ENCODE peak calls at places on chromosomes 13 and 19, in four cellular contexts. One of them, this sample, is unnamed.

GRCh38 chr19:39908803-39909202 is 25.6 kb downstream of the FCGBP start:
- DNase-seq in frontal cortex: no peak
- DNase-seq in right cardiac atrium: no peak
- DNase-seq in AG08395: no peak
- DNase-seq in this sample: peak; percentile 37

GRCh38 chr13:62085832-62086231 is 670.2 kb upstream of the PCDH20 start:
- DNase-seq in AG08395: no peak
- DNase-seq in frontal cortex: no peak
- DNase-seq in right cardiac atrium: no peak
- DNase-seq in this sample: no peak

GRCh38 chr19:41649827-41650226 is 23.0 kb upstream of the CEACAM4 start:
- DNase-seq in AG08395: no peak
- DNase-seq in right cardiac atrium: no peak
- DNase-seq in frontal cortex: no peak
- DNase-seq in this sample: no peak

GRCh38 chr13:113114511-113115362 is 7.9 kb upstream of the F10 start:
- DNase-seq in frontal cortex: no peak
- DNase-seq in AG08395: no peak
- DNase-seq in right cardiac atrium: no peak
- DNase-seq in this sample: peak; percentile 21

GRCh38 chr13:26590951-26591350 is 33.5 kb downstream of the WASF3 start:
- DNase-seq in frontal cortex: no peak
- DNase-seq in right cardiac atrium: no peak
- DNase-seq in AG08395: no peak
- DNase-seq in this sample: no peak

GRCh38 chr13:49641810-49642291 is 13.5 kb downstream of the ARL11 start:
- DNase-seq in AG08395: peak; percentile 82
- DNase-seq in right cardiac atrium: peak; percentile 49
- DNase-seq in frontal cortex: no peak
- DNase-seq in this sample: no peak

GRCh38 chr13:55577847-55578210 is 1562.9 kb upstream of the PRR20A start:
- DNase-seq in right cardiac atrium: no peak
- DNase-seq in frontal cortex: no peak
- DNase-seq in AG08395: no peak
- DNase-seq in this sample: no peak

GRCh38 chr19:289651-290538 is 1.3 kb downstream of the PLPP2 start:
- DNase-seq in AG08395: peak; percentile 38
- DNase-seq in right cardiac atrium: no peak
- DNase-seq in frontal cortex: no peak
- DNase-seq in this sample: no peak

GRCh38 chr19:3618144-3618810 is 8.3 kb downstream of the CACTIN start:
- DNase-seq in AG08395: peak; percentile 93
- DNase-seq in right cardiac atrium: peak; percentile 84
- DNase-seq in frontal cortex: peak; percentile 88
- DNase-seq in this sample: peak; percentile 65

GRCh38 chr19:40717880-40718773 is 1.2 kb downstream of the ITPKC start:
- DNase-seq in frontal cortex: no peak
- DNase-seq in AG08395: no peak
- DNase-seq in right cardiac atrium: peak; percentile 52
- DNase-seq in this sample: peak; percentile 58

GRCh38 chr19:18833849-18834643 is 2.3 kb downstream of the UPF1 start:
- DNase-seq in right cardiac atrium: no peak
- DNase-seq in frontal cortex: peak; percentile 13
- DNase-seq in AG08395: no peak
- DNase-seq in this sample: no peak